ENCODE peak calls at places on chromosomes 5 and 9, in six cellular contexts. L is fibroblast of the aortic adventitia; S is heart left ventricle; C is CD4-positive, alpha-beta T cell; V is RWPE1; T is endothelial cell. G is an unnamed sample.

GRCh38 chr5:146630467-146630866 is 114.5 kb upstream of the GPR151 start:
- DNase-seq in L (no peak), S (no peak), C (no peak), V (no peak), T (no peak), G (no peak)

GRCh38 chr5:120446068-120446492 is 18.0 kb upstream of the PRR16 start:
- DNase-seq in L (peak), S (no peak), C (no peak), V (peak), T (no peak), G (peak)

GRCh38 chr5:140821375-140822280 is at the start of gene PCDHA5:
- DNase-seq in L (no peak), S (no peak), C (no peak), V (no peak), T (no peak), G (peak)

GRCh38 chr5:158979749-158980521 is 119.8 kb downstream of the EBF1 start:
- DNase-seq in L (peak), S (peak), C (no peak), V (peak), T (peak), G (peak)

GRCh38 chr5:5372930-5373329 is 49.5 kb upstream of the ICE1 start:
- DNase-seq in L (no peak), S (no peak), C (no peak), V (no peak), T (no peak), G (no peak)

GRCh38 chr5:138351056-138351455 is 1.4 kb upstream of the KDM3B start:
- DNase-seq in L (peak), S (no peak), C (no peak), V (peak), T (no peak), G (peak)

GRCh38 chr5:373710-374602 is 52.4 kb downstream of the AHRR start:
- DNase-seq in L (peak), S (peak), C (no peak), V (peak), T (peak), G (peak)

GRCh38 chr9:114168281-114169028 is 13.1 kb downstream of the COL27A1 start:
- DNase-seq in L (no peak), S (no peak), C (no peak), V (no peak), T (no peak), G (no peak)

GRCh38 chr9:78321505-78321904 is 24.6 kb downstream of the PSAT1 start:
- DNase-seq in L (no peak), S (no peak), C (no peak), V (no peak), T (no peak), G (no peak)

GRCh38 chr5:65144136-65144871 is 337.4 kb downstream of the ADAMTS6 start:
- DNase-seq in L (no peak), S (no peak), C (no peak), V (no peak), T (no peak), G (no peak)

GRCh38 chr9:120439147-120439546 is 140.8 kb downstream of the CDK5RAP2 start:
- DNase-seq in L (no peak), S (no peak), C (no peak), V (peak), T (peak), G (peak)
- TF ChIP-seq CTCF in L (peak), S (no peak), C (peak), V (peak), T (peak), G (peak)

DNA sequence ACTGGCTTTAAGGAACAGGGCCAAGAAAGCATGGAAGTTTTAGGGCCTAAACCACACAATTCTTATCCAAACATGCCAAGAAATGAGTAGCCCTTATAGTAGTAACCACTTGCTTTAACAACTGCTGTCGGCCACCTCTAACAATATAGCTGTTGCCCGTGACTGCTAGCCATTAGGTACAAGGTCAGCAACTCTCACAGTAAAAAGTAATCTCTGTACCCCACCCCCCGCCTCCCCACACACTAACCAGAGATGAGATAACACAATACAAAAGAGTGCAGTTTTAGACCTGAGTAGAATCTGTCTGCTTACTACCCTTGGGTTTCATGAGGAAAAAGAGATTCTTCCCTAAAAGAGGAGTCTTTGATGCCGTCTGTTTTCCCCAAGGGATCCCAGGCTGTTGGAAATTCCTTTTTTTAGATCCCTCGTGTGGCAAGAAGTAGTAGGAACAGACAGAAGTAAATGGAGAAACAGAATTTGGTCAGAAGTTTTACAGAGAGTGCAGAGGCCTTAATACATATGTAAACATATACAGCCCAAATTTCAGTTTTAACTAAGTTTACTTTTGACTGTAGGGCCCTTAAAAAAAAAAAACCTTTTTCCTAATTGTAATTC is 94.3 kb downstream of the WDR41 start:
- DNase-seq in L (no peak), S (no peak), C (no peak), V (no peak), T (no peak), G (no peak)
- TF ChIP-seq CTCF in L (no peak), S (no peak), C (no peak), V (no peak), T (no peak), G (no peak)

DNA sequence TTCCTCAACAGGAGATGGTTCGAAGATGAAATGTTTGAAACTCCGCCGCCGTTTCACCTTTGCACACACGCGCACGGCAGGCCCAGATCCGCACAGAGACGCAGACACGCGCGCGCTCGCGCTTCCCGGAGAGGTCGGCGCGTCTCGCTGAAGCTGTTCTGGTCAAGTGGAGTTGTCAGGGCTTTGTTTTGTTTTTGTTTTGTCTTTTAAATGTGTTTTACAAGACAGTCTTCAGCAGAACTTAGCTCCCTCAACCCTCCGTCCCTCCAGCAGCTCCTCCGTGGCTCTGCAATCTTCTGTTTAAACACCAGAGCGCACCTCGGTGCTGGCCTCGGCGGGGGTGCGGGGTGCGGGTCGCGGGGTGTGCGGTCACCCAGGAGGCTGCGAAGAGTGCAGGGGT is 5.3 kb upstream of the IRX2 start:
- DNase-seq in L (no peak), S (no peak), C (no peak), V (no peak), T (no peak), G (no peak)
- TF ChIP-seq CTCF in L (no peak), S (no peak), C (no peak), V (no peak), T (no peak), G (no peak)

DNA sequence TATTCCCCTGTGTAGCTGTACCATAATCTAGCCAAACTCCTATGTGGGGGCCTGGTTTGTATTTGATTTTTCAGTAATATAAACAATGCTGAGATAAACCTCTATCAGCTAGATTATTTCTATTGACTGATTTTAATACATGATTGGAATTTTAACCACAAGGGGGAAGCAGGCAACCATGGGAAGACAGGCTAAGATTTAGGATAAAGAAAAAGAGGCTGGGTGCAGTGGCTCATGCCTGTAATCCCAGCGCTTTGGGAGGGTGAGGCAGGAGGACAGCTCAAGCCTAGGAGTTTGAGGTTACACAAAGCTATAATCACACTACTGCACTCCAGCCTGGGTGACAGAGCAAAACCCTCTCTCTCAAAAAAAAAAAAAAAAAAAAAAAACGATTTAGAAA is 18.1 kb upstream of the GPX3 start:
- DNase-seq in L (peak), S (no peak), C (no peak), V (peak), T (no peak), G (peak)
- TF ChIP-seq CTCF in L (peak), S (peak), C (no peak), V (peak), T (no peak), G (peak)

GRCh38 chr9:128828267-128828666 is 1.3 kb downstream of the SPOUT1 start:
- DNase-seq in L (no peak), S (no peak), C (no peak), V (no peak), T (no peak), G (no peak)

GRCh38 chr9:128823362-128823902 is 5.1 kb downstream of the ENDOG start:
- DNase-seq in L (no peak), S (no peak), C (no peak), V (no peak), T (no peak), G (no peak)

GRCh38 chr9:128823903-128824406 is 5.6 kb downstream of the SPOUT1 start:
- DNase-seq in L (no peak), S (no peak), C (no peak), V (no peak), T (no peak), G (no peak)

GRCh38 chr9:128824911-128825310 is 4.7 kb downstream of the SPOUT1 start:
- DNase-seq in L (no peak), S (no peak), C (no peak), V (no peak), T (no peak), G (no peak)

GRCh38 chr9:128825923-128826702 is 3.5 kb downstream of the SPOUT1 start:
- DNase-seq in L (no peak), S (no peak), C (no peak), V (no peak), T (no peak), G (no peak)
- TF ChIP-seq CTCF in L (no peak), S (no peak), C (no peak), V (no peak), T (no peak), G (no peak)

GRCh38 chr9:137721899-137722298 is 103.1 kb downstream of the EHMT1 start:
- DNase-seq in L (no peak), S (no peak), C (peak), V (no peak), T (no peak), G (no peak)

GRCh38 chr9:137723396-137724113 is 104.8 kb downstream of the EHMT1 start:
- DNase-seq in L (no peak), S (no peak), C (no peak), V (no peak), T (no peak), G (no peak)

GRCh38 chr9:137720571-137721110 is 101.8 kb downstream of the EHMT1 start:
- DNase-seq in L (no peak), S (no peak), C (no peak), V (peak), T (no peak), G (peak)

GRCh38 chr9:137722481-137722880 is 103.7 kb downstream of the EHMT1 start:
- DNase-seq in L (no peak), S (no peak), C (no peak), V (no peak), T (no peak), G (no peak)

DNA sequence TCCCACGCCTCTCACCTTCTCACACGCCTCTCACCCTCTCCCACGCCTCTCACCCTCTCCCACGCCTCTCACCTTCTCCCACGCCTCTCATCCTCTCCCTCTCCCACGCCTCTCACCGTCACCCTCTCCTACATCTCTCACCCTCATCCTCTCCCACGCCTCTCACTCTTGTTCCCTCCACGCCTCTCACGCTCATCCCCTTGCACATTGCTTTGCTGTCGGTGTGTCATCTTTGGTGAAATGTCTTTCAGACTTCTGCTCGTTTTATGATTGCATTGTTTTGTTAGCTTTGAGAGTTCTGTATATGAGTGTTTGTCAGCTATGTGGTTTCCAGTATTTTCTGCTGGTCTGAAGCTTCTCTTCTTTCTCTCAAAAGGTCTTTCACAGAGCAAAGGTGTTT is 102.7 kb downstream of the EHMT1 start:
- DNase-seq in L (no peak), S (no peak), C (no peak), V (no peak), T (no peak), G (no peak)
- TF ChIP-seq CTCF in L (no peak), S (no peak), C (no peak), V (no peak), T (no peak), G (no peak)

GRCh38 chr5:180784497-180785097 is 18.0 kb downstream of the MGAT1 start:
- DNase-seq in L (peak), S (peak), C (peak), V (peak), T (peak), G (peak)
- TF ChIP-seq CTCF in L (peak), S (peak), C (peak), V (peak), T (no peak), G (peak)

DNA sequence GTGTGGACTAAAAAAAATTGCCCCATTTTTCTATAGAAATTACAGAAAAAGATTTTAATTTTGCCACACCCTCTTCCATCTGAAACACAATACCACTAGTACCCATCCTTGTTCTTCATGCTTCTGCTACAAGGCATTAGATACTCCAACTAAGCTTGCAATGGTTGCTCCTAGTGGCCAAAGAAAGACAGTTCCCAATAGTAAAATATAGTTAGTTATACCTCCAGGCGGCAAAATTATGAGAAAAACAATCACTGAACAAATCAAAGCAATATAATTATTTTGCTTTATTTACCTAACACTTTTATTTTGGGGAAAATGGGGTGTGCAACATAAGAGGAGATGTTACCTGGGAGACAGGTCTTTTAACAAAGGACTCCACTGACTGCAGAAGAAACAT is 101.2 kb downstream of the RAPGEF6 start:
- DNase-seq in L (no peak), S (no peak), C (no peak), V (no peak), T (no peak), G (no peak)
- TF ChIP-seq CTCF in L (peak), S (peak), C (peak), V (peak), T (no peak), G (peak)

DNA sequence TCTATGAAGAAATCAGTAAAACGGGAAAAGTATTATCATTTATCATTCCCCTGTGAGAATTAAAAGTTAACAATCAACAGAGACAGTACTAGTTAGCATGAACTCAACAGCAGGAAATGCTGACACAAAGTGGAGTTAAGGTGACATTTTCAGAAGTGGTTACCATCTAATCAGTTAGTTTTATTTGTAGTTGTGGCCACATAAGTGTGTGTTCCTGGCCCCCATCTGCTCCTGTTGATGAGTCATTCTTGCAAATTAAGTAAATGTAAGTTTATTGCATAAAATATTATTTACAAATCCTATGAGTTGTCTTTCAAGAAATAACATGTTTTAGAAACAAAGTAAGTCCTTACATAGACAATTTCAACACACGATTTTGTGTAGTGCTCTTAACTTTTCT is 8.9 kb upstream of the BNC2 start:
- DNase-seq in L (no peak), S (no peak), C (no peak), V (no peak), T (no peak), G (no peak)
- TF ChIP-seq CTCF in L (no peak), S (no peak), C (no peak), V (no peak), T (no peak), G (no peak)

DNA sequence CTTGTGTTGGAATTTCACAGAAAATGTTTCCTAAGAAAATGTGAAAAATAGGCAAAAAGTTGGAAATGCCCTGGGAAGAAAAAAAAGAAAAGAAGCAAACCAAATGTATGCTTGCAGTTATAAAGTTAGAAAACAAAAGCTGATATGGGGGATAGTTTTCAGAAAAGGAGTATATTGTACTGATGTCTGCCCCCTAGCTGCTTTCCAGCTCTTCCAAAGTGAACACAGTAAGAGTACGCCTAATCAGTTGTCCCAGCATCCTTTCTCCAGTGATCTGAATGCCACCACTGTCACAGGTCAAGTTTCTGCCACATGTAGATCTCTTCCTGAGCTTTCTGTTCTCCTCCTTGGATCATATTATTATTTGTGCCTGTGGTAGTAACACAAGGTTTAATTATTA is 5.8 kb downstream of the TYRP1 start:
- DNase-seq in L (no peak), S (no peak), C (no peak), V (no peak), T (no peak), G (no peak)
- TF ChIP-seq CTCF in L (peak), S (no peak), C (no peak), V (no peak), T (no peak), G (no peak)